ENCODE peak calls at places on chromosomes 4 and X, in five cellular contexts. V, Y, K, C and R are unnamed samples.

GRCh38 chr4:120730777-120731320 is 191.7 kb downstream of the PRDM5 start:
- ATAC-seq in V (no peak), Y (no peak), K (no peak), C (no peak), R (no peak)

GRCh38 chrX:154751121-154751668 is 318 bp upstream of the GAB3 start:
- ATAC-seq in V (no peak), Y (peak), K (peak), C (no peak), R (no peak)

GRCh38 chrX:79361192-79361870 is 5.8 kb downstream of the ITM2A start:
- ATAC-seq in V (no peak), Y (no peak), K (no peak), C (no peak), R (no peak)

GRCh38 chrX:106300656-106301055 is 132.6 kb downstream of the PWWP3B start:
- ATAC-seq in V (no peak), Y (no peak), K (no peak), C (no peak), R (no peak)

GRCh38 chr4:64713256-64713840 is 304.1 kb upstream of the TECRL start:
- ATAC-seq in V (peak), Y (no peak), K (peak), C (peak), R (no peak)

GRCh38 chrX:46554942-46555341 is 9.7 kb upstream of the ZNF674 start:
- ATAC-seq in V (no peak), Y (no peak), K (no peak), C (peak), R (no peak)

GRCh38 chr4:80092088-80092487 is 19.1 kb upstream of the ANTXR2 start:
- ATAC-seq in V (no peak), Y (no peak), K (no peak), C (no peak), R (no peak)

GRCh38 chr4:87499415-87500106 is 29.6 kb downstream of the SPARCL1 start:
- ATAC-seq in V (no peak), Y (no peak), K (no peak), C (peak), R (peak)

GRCh38 chrX:45696762-45697161 is 496.1 kb upstream of the DIPK2B start:
- ATAC-seq in V (no peak), Y (no peak), K (no peak), C (no peak), R (no peak)

GRCh38 chrX:1026263-1027015 is 186.0 kb downstream of the CRLF2 start:
- ATAC-seq in V (no peak), Y (no peak), K (no peak), C (peak), R (no peak)

GRCh38 chrX:34288782-34289181 is 156.7 kb upstream of the FAM47A start:
- ATAC-seq in V (no peak), Y (no peak), K (no peak), C (no peak), R (no peak)

GRCh38 chr4:120699354-120699753 is 223.2 kb downstream of the PRDM5 start:
- ATAC-seq in V (no peak), Y (no peak), K (no peak), C (no peak), R (no peak)

GRCh38 chr4:73735231-73735630 is 5.1 kb upstream of the CXCL8 start:
- ATAC-seq in V (no peak), Y (peak), K (peak), C (peak), R (no peak)

GRCh38 chr4:113447695-113448265 is 313.8 kb downstream of the CAMK2D start:
- ATAC-seq in V (no peak), Y (no peak), K (no peak), C (peak), R (no peak)

GRCh38 chr4:41443340-41444079 is 94.4 kb upstream of the LIMCH1 start:
- ATAC-seq in V (no peak), Y (no peak), K (no peak), C (no peak), R (no peak)

GRCh38 chrX:132390817-132391216 is 98.0 kb downstream of the MBNL3 start:
- ATAC-seq in V (no peak), Y (no peak), K (no peak), C (no peak), R (no peak)

GRCh38 chrX:20320461-20321159 is 53.9 kb upstream of the RPS6KA3 start:
- ATAC-seq in V (peak), Y (peak), K (no peak), C (peak), R (no peak)

GRCh38 chrX:2498781-2499302 is 1.9 kb downstream of the DHRSX start:
- ATAC-seq in V (peak), Y (peak), K (peak), C (peak), R (peak)

GRCh38 chr4:155722816-155723499 is 35.9 kb upstream of the GUCY1B1 start:
- ATAC-seq in V (no peak), Y (no peak), K (no peak), C (no peak), R (no peak)

GRCh38 chrX:40098264-40099045 is 697 bp upstream of the BCOR start:
- ATAC-seq in V (peak), Y (peak), K (peak), C (peak), R (peak)

GRCh38 chr4:182818926-182819730 is 98.1 kb downstream of the DCTD start:
- ATAC-seq in V (peak), Y (peak), K (no peak), C (no peak), R (no peak)

GRCh38 chr4:59979061-59979460 is 1221.1 kb upstream of the ADGRL3 start:
- ATAC-seq in V (no peak), Y (no peak), K (no peak), C (no peak), R (no peak)

GRCh38 chrX:72662020-72662747 is 51.9 kb downstream of the PHKA1 start:
- ATAC-seq in V (no peak), Y (no peak), K (no peak), C (no peak), R (no peak)

GRCh38 chr4:22508376-22508775 is 7.5 kb downstream of the ADGRA3 start:
- ATAC-seq in V (no peak), Y (no peak), K (no peak), C (no peak), R (no peak)

GRCh38 chrX:77415161-77415560 is 32.0 kb upstream of the FGF16 start:
- ATAC-seq in V (no peak), Y (no peak), K (no peak), C (no peak), R (no peak)

GRCh38 chr4:174626310-174627022 is 104.2 kb upstream of the HPGD start:
- ATAC-seq in V (no peak), Y (no peak), K (no peak), C (no peak), R (no peak)

GRCh38 chr4:36753048-36753447 is 471.6 kb downstream of the DTHD1 start:
- ATAC-seq in V (no peak), Y (no peak), K (no peak), C (no peak), R (no peak)

GRCh38 chr4:140641789-140642439 is 73.2 kb upstream of the UCP1 start:
- ATAC-seq in V (peak), Y (peak), K (peak), C (no peak), R (peak)

GRCh38 chr4:108144451-108144850 is 24.3 kb downstream of the LEF1 start:
- ATAC-seq in V (no peak), Y (no peak), K (peak), C (peak), R (no peak)

GRCh38 chr4:1411436-1412375 is 5.5 kb upstream of the NKX1-1 start:
- ATAC-seq in V (peak), Y (no peak), K (no peak), C (no peak), R (no peak)

GRCh38 chr4:154868423-154869194 is 87.5 kb downstream of the RBM46 start:
- ATAC-seq in V (no peak), Y (no peak), K (no peak), C (no peak), R (no peak)

GRCh38 chr4:21415728-21416127 is 532.8 kb downstream of the KCNIP4 start:
- ATAC-seq in V (no peak), Y (no peak), K (no peak), C (no peak), R (no peak)

GRCh38 chr4:80197601-80198444 is 520 bp downstream of the PRDM8 start:
- ATAC-seq in V (no peak), Y (no peak), K (no peak), C (no peak), R (no peak)

GRCh38 chr4:8274066-8274652 is 4.6 kb downstream of the HTRA3 start:
- ATAC-seq in V (no peak), Y (no peak), K (no peak), C (no peak), R (no peak)

GRCh38 chrX:13432776-13433605 is 113.1 kb upstream of the ATXN3L start:
- ATAC-seq in V (no peak), Y (peak), K (no peak), C (no peak), R (peak)

GRCh38 chr4:185577592-185577940 is 42.3 kb upstream of the PDLIM3 start:
- ATAC-seq in V (no peak), Y (no peak), K (no peak), C (no peak), R (no peak)

GRCh38 chrX:14779589-14779988 is 93.3 kb downstream of the FANCB start:
- ATAC-seq in V (no peak), Y (no peak), K (no peak), C (no peak), R (no peak)

GRCh38 chrX:120372667-120373370 is 10.9 kb downstream of the ATP1B4 start:
- ATAC-seq in V (no peak), Y (no peak), K (no peak), C (no peak), R (no peak)

GRCh38 chr4:33088713-33089112 is 2368.5 kb downstream of the PCDH7 start:
- ATAC-seq in V (no peak), Y (no peak), K (no peak), C (no peak), R (no peak)

GRCh38 chr4:38691251-38692008 is 27.4 kb downstream of the KLF3 start:
- ATAC-seq in V (no peak), Y (peak), K (no peak), C (no peak), R (peak)
- TF ChIP-seq POLR2AphosphoS5 in V (no peak), Y (no peak), K (no peak), C (no peak), R (peak)

DNA sequence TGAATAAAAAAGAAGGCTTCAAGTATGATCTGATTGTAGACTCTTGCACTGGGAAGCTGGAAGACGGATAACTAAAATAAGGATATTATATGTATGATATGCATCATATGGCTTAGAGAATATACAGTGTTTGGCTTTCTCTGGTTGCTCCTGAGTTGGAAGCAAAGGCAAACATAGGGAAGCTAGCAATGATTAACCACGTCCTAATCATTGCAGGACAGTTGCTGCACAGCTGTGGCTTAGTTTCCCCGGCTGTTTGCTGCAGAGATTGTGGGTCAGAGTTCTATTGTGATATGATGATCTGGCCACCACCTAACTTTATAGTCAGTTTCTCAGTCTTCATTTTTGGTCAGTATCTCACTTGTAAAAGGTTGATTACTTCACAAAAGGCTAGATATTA is 36.3 kb upstream of the PARM1 start:
- ATAC-seq in V (peak), Y (no peak), K (no peak), C (no peak), R (no peak)
- H3K4me3 ChIP-seq in V (no peak), Y (no peak), K (no peak), C (no peak), R (no peak)

GRCh38 chr4:153465583-153465921 is 608 bp upstream of the TMEM131L start:
- ATAC-seq in V (peak), Y (peak), K (peak), C (peak), R (peak)
- TF ChIP-seq EP300 in V (no peak), Y (no peak), K (no peak), C (no peak), R (no peak)

GRCh38 chr4:23976423-23976822 is 86.6 kb upstream of the PPARGC1A start:
- ATAC-seq in V (no peak), Y (no peak), K (no peak), C (no peak), R (no peak)

GRCh38 chr4:23978031-23978430 is 88.2 kb upstream of the PPARGC1A start:
- ATAC-seq in V (no peak), Y (no peak), K (no peak), C (no peak), R (no peak)

GRCh38 chr4:23981328-23981727 is 91.5 kb upstream of the PPARGC1A start:
- ATAC-seq in V (no peak), Y (no peak), K (no peak), C (no peak), R (no peak)

GRCh38 chr4:23979534-23979933 is 89.7 kb upstream of the PPARGC1A start:
- ATAC-seq in V (no peak), Y (no peak), K (no peak), C (no peak), R (no peak)
- TF ChIP-seq POLR2AphosphoS5 in V (no peak), Y (no peak), K (no peak), C (no peak), R (no peak)